ENCODE peak calls at places on chromosomes 6 and 20, in six cellular contexts. F is right cardiac atrium; T is CD8-positive, alpha-beta memory T cell; N is upper lobe of left lung; V is thyroid gland; H is osteoblast. K is an unnamed sample. For H3K4me1, the result is how much of the 10 kb centered on the place peaks cover.

GRCh38 chr20:9903048-9903651 is 64.3 kb upstream of the PAK5 start:
- DNase-seq in F (no peak), T (no peak), N (no peak), V (peak), H (no peak), K (no peak)

GRCh38 chr6:85049282-85049681 is 284.9 kb upstream of the TBX18 start:
- DNase-seq in F (no peak), T (no peak), N (no peak), V (no peak), H (no peak), K (no peak)

GRCh38 chr20:22984008-22984407 is 51.1 kb upstream of the SSTR4 start:
- DNase-seq in F (no peak), T (no peak), N (no peak), V (no peak), H (peak), K (no peak)

GRCh38 chr6:153092082-153093013 is 38.7 kb downstream of the RGS17 start:
- DNase-seq in F (no peak), T (no peak), N (no peak), V (no peak), H (no peak), K (no peak)

GRCh38 chr6:6725834-6726194 is 137.3 kb downstream of the LY86 start:
- DNase-seq in F (no peak), T (no peak), N (peak), V (no peak), H (no peak), K (peak)

GRCh38 chr6:87274660-87275273 is 47.6 kb upstream of the SMIM8 start:
- DNase-seq in F (no peak), T (no peak), N (no peak), V (peak), H (peak), K (no peak)

GRCh38 chr6:131383421-131384411 is 189.3 kb upstream of the ARG1 start:
- DNase-seq in F (no peak), T (no peak), N (no peak), V (no peak), H (no peak), K (no peak)

GRCh38 chr6:73062121-73062520 is 163.2 kb downstream of the KHDC1L start:
- DNase-seq in F (no peak), T (no peak), N (no peak), V (no peak), H (no peak), K (no peak)

GRCh38 chr20:8805737-8806442 is 263.0 kb upstream of the PLCB4 start:
- DNase-seq in F (no peak), T (no peak), N (no peak), V (no peak), H (no peak), K (no peak)

GRCh38 chr6:168124921-168125320 is 45.9 kb upstream of the FRMD1 start:
- DNase-seq in F (no peak), T (no peak), N (peak), V (no peak), H (no peak), K (no peak)

GRCh38 chr20:53890434-53891305 is 179.7 kb downstream of the BCAS1 start:
- DNase-seq in F (no peak), T (no peak), N (no peak), V (no peak), H (no peak), K (no peak)

GRCh38 chr20:63290677-63291472 is 2.1 kb upstream of the COL20A1 start:
- DNase-seq in F (peak), T (peak), N (peak), V (peak), H (peak), K (no peak)

GRCh38 chr6:98560418-98560817 is 274.0 kb upstream of the POU3F2 start:
- DNase-seq in F (no peak), T (no peak), N (no peak), V (no peak), H (no peak), K (no peak)

GRCh38 chr6:109428889-109429477 is 11.4 kb downstream of the PPIL6 start:
- DNase-seq in F (no peak), T (no peak), N (no peak), V (no peak), H (peak), K (no peak)

GRCh38 chr6:125943528-125944433 is 12.8 kb upstream of the HINT3 start:
- DNase-seq in F (no peak), T (no peak), N (no peak), V (no peak), H (no peak), K (no peak)

GRCh38 chr20:32977281-32978008 is 26.8 kb downstream of the SUN5 start:
- DNase-seq in F (no peak), T (no peak), N (no peak), V (no peak), H (no peak), K (no peak)

GRCh38 chr6:111484655-111484974 is 1.6 kb upstream of the REV3L start:
- DNase-seq in F (no peak), T (no peak), N (no peak), V (peak), H (no peak), K (no peak)

GRCh38 chr6:64252256-64252655 is 616.7 kb downstream of the PHF3 start:
- DNase-seq in F (no peak), T (no peak), N (no peak), V (no peak), H (no peak), K (no peak)

GRCh38 chr6:80527552-80528052 is 421.1 kb downstream of the BCKDHB start:
- DNase-seq in F (no peak), T (no peak), N (no peak), V (no peak), H (no peak), K (no peak)

GRCh38 chr6:12656841-12657435 is 59.6 kb upstream of the PHACTR1 start:
- DNase-seq in F (no peak), T (no peak), N (no peak), V (no peak), H (no peak), K (no peak)

GRCh38 chr20:17505664-17506517 is 25.3 kb downstream of the BFSP1 start:
- DNase-seq in F (no peak), T (peak), N (no peak), V (no peak), H (no peak), K (peak)

GRCh38 chr6:43242908-43243648 is at the start of gene TTBK1:
- DNase-seq in F (no peak), T (peak), N (no peak), V (no peak), H (peak), K (no peak)

GRCh38 chr6:99587792-99588191 is 18.8 kb upstream of the PRDM13 start:
- DNase-seq in F (no peak), T (no peak), N (no peak), V (no peak), H (no peak), K (no peak)

GRCh38 chr6:2942916-2943563 is 28.3 kb downstream of the SERPINB6 start:
- DNase-seq in F (no peak), T (no peak), N (no peak), V (no peak), H (no peak), K (no peak)

GRCh38 chr6:128422871-128423270 is 97.5 kb downstream of the PTPRK start:
- DNase-seq in F (no peak), T (no peak), N (no peak), V (no peak), H (no peak), K (no peak)

GRCh38 chr20:59032713-59033059 is 551 bp upstream of the ATP5F1E start:
- DNase-seq in F (no peak), T (no peak), N (no peak), V (no peak), H (no peak), K (no peak)

GRCh38 chr6:35970181-35970580 is 49.3 kb upstream of the SRPK1 start:
- DNase-seq in F (no peak), T (no peak), N (no peak), V (no peak), H (peak), K (no peak)

GRCh38 chr20:22496817-22497216 is 87.6 kb downstream of the FOXA2 start:
- DNase-seq in F (no peak), T (no peak), N (no peak), V (no peak), H (no peak), K (no peak)

GRCh38 chr6:34556493-34556892 is 364 bp upstream of the SPDEF start:
- DNase-seq in F (no peak), T (no peak), N (no peak), V (no peak), H (no peak), K (no peak)

GRCh38 chr20:48701702-48702101 is 126.1 kb downstream of the PREX1 start:
- DNase-seq in F (no peak), T (no peak), N (no peak), V (no peak), H (peak), K (no peak)

GRCh38 chr20:17023036-17023435 is 203.8 kb upstream of the PCSK2 start:
- DNase-seq in F (no peak), T (no peak), N (no peak), V (no peak), H (no peak), K (no peak)

GRCh38 chr6:154249499-154250298 is 106.9 kb downstream of the IPCEF1 start:
- DNase-seq in F (no peak), T (peak), N (no peak), V (no peak), H (no peak), K (no peak)

GRCh38 chr6:154243793-154244768 is 112.5 kb downstream of the IPCEF1 start:
- DNase-seq in F (no peak), T (no peak), N (no peak), V (peak), H (no peak), K (no peak)

GRCh38 chr6:154246723-154247118 is 109.9 kb downstream of the IPCEF1 start:
- DNase-seq in F (no peak), T (no peak), N (no peak), V (no peak), H (no peak), K (no peak)

GRCh38 chr6:154245542-154245941 is 111.1 kb downstream of the IPCEF1 start:
- DNase-seq in F (no peak), T (no peak), N (no peak), V (no peak), H (no peak), K (no peak)

GRCh38 chr6:154247119-154247814 is 109.3 kb downstream of the IPCEF1 start:
- DNase-seq in F (no peak), T (no peak), N (no peak), V (no peak), H (no peak), K (no peak)
- H3K4me1 ChIP-seq in F (under half), T (half or more), N (under half), V (under half), H (under half), K (under half)

GRCh38 chr6:38212116-38212515 is 392.6 kb downstream of the ZFAND3 start:
- DNase-seq in F (no peak), T (no peak), N (no peak), V (no peak), H (no peak), K (no peak)
- H3K4me1 ChIP-seq in F (under half), T (under half), N (under half), V (under half), H (under half), K (under half)

GRCh38 chr6:11432713-11433450 is 104.7 kb upstream of the TMEM170B start:
- DNase-seq in F (no peak), T (no peak), N (no peak), V (no peak), H (peak), K (no peak)
- H3K4me1 ChIP-seq in F (under half), T (under half), N (half or more), V (under half), H (half or more), K (half or more)

GRCh38 chr6:16182428-16182827 is 53.5 kb downstream of the MYLIP start:
- DNase-seq in F (no peak), T (no peak), N (no peak), V (no peak), H (no peak), K (no peak)
- H3K4me1 ChIP-seq in F (under half), T (under half), N (under half), V (under half), H (under half), K (under half)

GRCh38 chr20:5808901-5809300 is 58.7 kb downstream of the SHLD1 start:
- DNase-seq in F (no peak), T (no peak), N (no peak), V (no peak), H (no peak), K (no peak)
- H3K4me1 ChIP-seq in F (under half), T (under half), N (under half), V (under half), H (under half), K (under half)